ENCODE peak calls at places on chromosomes 5 and 9, in six cellular contexts. Q is NCI-H1105; S is stimulated activated CD8-positive, alpha-beta memory T cell treated with anti-CD3 and anti-CD28 coated beads, Interleukin-12 subunit alpha, Interleukin-12 subunit beta, amount 100 ng/mL, for 1 hour; N is mesenchymal stem cell; Z is head of caudate nucleus; L is AG08395. R is an unnamed sample.

GRCh38 chr9:94511943-94512265 is 43.0 kb upstream of the PCAT7 start:
- DNase-seq in Q (no peak), S (no peak), L (no peak), N (no peak), Z (no peak), R (no peak)

GRCh38 chr9:35518212-35518917 is 28.5 kb downstream of the RUSC2 start:
- DNase-seq in Q (no peak), L (peak), S (no peak), N (peak), Z (no peak), R (no peak)

GRCh38 chr5:55570026-55570425 is 35.3 kb upstream of the PLPP1 start:
- DNase-seq in N (peak), Q (no peak), L (peak), S (no peak), Z (no peak), R (no peak)

GRCh38 chr5:173890195-173890951 is 2.2 kb downstream of the CPEB4 start:
- DNase-seq in N (peak), Q (no peak), S (no peak), L (no peak), Z (peak), R (peak)

GRCh38 chr5:65928341-65928752 is 2.0 kb downstream of the ERBIN start:
- DNase-seq in Z (no peak), L (no peak), S (no peak), Q (no peak), N (peak), R (no peak)

GRCh38 chr5:104189909-104190308 is 627.3 kb upstream of the NUDT12 start:
- DNase-seq in S (no peak), Z (no peak), L (no peak), N (peak), Q (no peak), R (no peak)

GRCh38 chr9:123866497-123866896 is 63.4 kb downstream of the DENND1A start:
- DNase-seq in S (no peak), L (peak), Z (no peak), Q (no peak), N (no peak), R (no peak)

GRCh38 chr9:134390537-134390936 is 64.3 kb downstream of the RXRA start:
- DNase-seq in S (peak), Q (no peak), L (no peak), N (no peak), Z (no peak), R (no peak)

GRCh38 chr9:98081477-98082219 is 25.1 kb downstream of the NANS start:
- DNase-seq in Q (no peak), S (no peak), L (peak), Z (no peak), N (peak), R (no peak)

R was measured in posterior cingulate gyrus.